ENCODE peak calls at places on chromosomes 11 and 22, in nine cellular contexts. P is Caco-2; V is spleen; F is activated T-cell treated with anti-CD3 and anti-CD28 coated beads, Interleukin-2, amount 50 U/mL, for 4 hours; Z is activated T-helper 2 cell treated with anti-CD3 and anti-CD28 coated beads, Interferon-gamma antibody, Interleukin-2, Interleukin-4, amounts not matched to agents 10 μg/mL and 5 μg/mL and 100 μg/mL, durations not matched to agents 14 hours and 24 hours and 36 hours; D is activated CD8-positive, alpha-beta memory T cell treated with anti-CD3 and anti-CD28 coated beads for 24 hours; L is PC-9; R is PC-3; W is GM12891. X is an unnamed sample.

GRCh38 chr11:127890026-127890611 is 697.2 kb downstream of the ETS1 start:
- DNase-seq in R (peak; percentile 35), L (peak; percentile 46), F (no peak), P (no peak), W (no peak), D (no peak), Z (no peak), V (no peak), X (no peak)

GRCh38 chr22:21100149-21101032 is 54.6 kb downstream of the LRRC74B start:
- DNase-seq in Z (no peak), F (no peak), W (no peak), P (no peak), R (no peak), L (no peak), V (no peak), D (no peak), X (no peak)

GRCh38 chr22:35835998-35836691 is 118.5 kb downstream of the APOL5 start:
- DNase-seq in F (no peak), D (no peak), V (no peak), R (peak; percentile 80), L (peak; percentile 57), Z (no peak), P (peak; percentile 61), W (no peak), X (no peak)

GRCh38 chr11:111603633-111604130 is 1.4 kb downstream of the SIK2 start:
- DNase-seq in D (no peak), W (no peak), L (no peak), P (no peak), V (no peak), F (no peak), R (peak; percentile 17), Z (no peak), X (no peak)

GRCh38 chr11:71284525-71285092 is 32.2 kb upstream of the SHANK2 start:
- DNase-seq in P (peak; percentile 48), F (no peak), W (no peak), D (no peak), Z (no peak), R (peak; percentile 55), V (no peak), L (peak; percentile 55), X (no peak)

GRCh38 chr11:70445091-70445490 is 46.8 kb downstream of the CTTN start:
- DNase-seq in F (no peak), D (no peak), P (no peak), W (no peak), L (no peak), R (no peak), Z (no peak), V (peak; percentile 4), X (no peak)

GRCh38 chr22:37270928-37271650 is 11.2 kb upstream of the CYTH4 start:
- DNase-seq in P (no peak), R (no peak), W (no peak), F (no peak), Z (no peak), V (peak; percentile 68), D (no peak), L (no peak), X (no peak)

GRCh38 chr22:43537019-43537585 is 125.3 kb downstream of the MPPED1 start:
- DNase-seq in P (no peak), V (no peak), D (no peak), F (no peak), L (no peak), Z (no peak), R (peak; percentile 39), W (no peak), X (peak; percentile 24)

GRCh38 chr22:50201191-50202129 is 649 bp downstream of the SELENOO start:
- DNase-seq in Z (no peak), P (no peak), W (no peak), R (no peak), L (no peak), F (no peak), V (peak; percentile 87), D (no peak), X (peak; percentile 75)

GRCh38 chr11:11691296-11692141 is 69.7 kb upstream of the GALNT18 start:
- DNase-seq in Z (no peak), L (no peak), R (no peak), P (no peak), W (no peak), F (no peak), D (no peak), V (no peak), X (no peak)

GRCh38 chr11:56764976-56765375 is 16.5 kb upstream of the OR9G4 start:
- DNase-seq in W (no peak), V (no peak), F (no peak), D (no peak), Z (no peak), P (no peak), L (no peak), R (peak; percentile 57), X (no peak)

GRCh38 chr11:84384637-84385227 is 1098.6 kb upstream of the CCDC90B start:
- DNase-seq in R (peak; percentile 73), F (no peak), Z (no peak), L (peak; percentile 27), P (peak; percentile 60), D (no peak), V (no peak), W (no peak), X (no peak)

GRCh38 chr22:22460635-22461034 is 47.9 kb downstream of the ZNF280B start:
- DNase-seq in R (peak; percentile 15), D (no peak), Z (no peak), W (no peak), L (no peak), F (no peak), P (no peak), V (no peak), X (no peak)

GRCh38 chr11:66123902-66124301 is 53.8 kb downstream of the PACS1 start:
- DNase-seq in V (no peak), F (no peak), W (no peak), R (no peak), D (no peak), P (no peak), L (no peak), Z (no peak), X (no peak)

GRCh38 chr11:50394017-50394416 is 361.3 kb downstream of the OR4C45 start:
- DNase-seq in Z (no peak), D (no peak), L (no peak), W (no peak), F (no peak), R (no peak), V (no peak), P (no peak), X (no peak)

GRCh38 chr11:131498631-131499053 is 128.2 kb downstream of the NTM start:
- DNase-seq in V (no peak), P (no peak), D (no peak), W (no peak), R (no peak), F (no peak), Z (no peak), L (no peak), X (no peak)

GRCh38 chr22:38831166-38831945 is 12.5 kb downstream of the NPTXR start:
- DNase-seq in Z (no peak), P (peak; percentile 16), D (no peak), L (peak; percentile 24), R (no peak), F (no peak), V (peak; percentile 52), W (no peak), X (no peak)

GRCh38 chr11:6027501-6027900 is 3.1 kb downstream of the OR56A1 start:
- DNase-seq in Z (no peak), P (no peak), R (no peak), D (no peak), W (no peak), F (no peak), V (no peak), L (no peak), X (no peak)

GRCh38 chr11:43360361-43361032 is 1.8 kb downstream of the TTC17 start:
- DNase-seq in V (no peak), L (no peak), F (no peak), W (no peak), R (no peak), D (no peak), P (no peak), Z (no peak), X (no peak)

GRCh38 chr11:16606784-16607674 is 131.4 kb upstream of the C11orf58 start:
- DNase-seq in Z (no peak), D (no peak), W (no peak), F (no peak), P (peak; percentile 40), L (peak; percentile 25), V (peak; percentile 73), R (no peak), X (peak; percentile 42)

GRCh38 chr11:59557940-59558643 is 46.8 kb downstream of the OR4D9 start:
- DNase-seq in V (no peak), D (no peak), P (no peak), R (no peak), L (no peak), Z (no peak), W (no peak), F (no peak), X (no peak)

GRCh38 chr22:38697055-38697980 is 3.4 kb downstream of the JOSD1 start:
- DNase-seq in R (peak; percentile 67), D (no peak), W (no peak), L (peak; percentile 64), V (no peak), Z (no peak), P (peak; percentile 78), F (no peak), X (peak; percentile 27)

GRCh38 chr22:24595863-24596262 is 3.0 kb upstream of the LRRC75B start:
- DNase-seq in L (no peak), P (no peak), Z (no peak), F (no peak), W (no peak), V (no peak), D (no peak), R (no peak), X (no peak)

GRCh38 chr11:15795378-15795777 is 561.0 kb downstream of the SOX6 start:
- DNase-seq in P (no peak), D (no peak), F (no peak), R (no peak), W (no peak), L (no peak), V (no peak), Z (no peak), X (no peak)

GRCh38 chr11:83310718-83311117 is 24.6 kb upstream of the CCDC90B start:
- DNase-seq in Z (no peak), R (no peak), F (no peak), V (no peak), W (no peak), D (no peak), L (no peak), P (no peak), X (no peak)